ENCODE peak calls at places on chromosomes 2 and 18, in four cellular contexts. J is cardiac muscle cell, O is neural crest cell, T is gastrocnemius medialis. V is an unnamed sample.

GRCh38 chr2:101622633-101623521 is 74.6 kb upstream of the MAP4K4 start:
- DNase-seq in J (no peak), O (no peak), T (no peak), V (no peak)

GRCh38 chr2:29650634-29651097 is 270.7 kb downstream of the ALK start:
- DNase-seq in J (no peak), T (no peak), O (no peak), V (no peak)

GRCh38 chr18:13934676-13935075 is 19.3 kb upstream of the MC2R start:
- DNase-seq in O (no peak), J (no peak), T (no peak), V (no peak)

GRCh38 chr18:48770243-48770642 is 180.5 kb downstream of the SMAD7 start:
- DNase-seq in J (no peak), T (no peak), O (no peak), V (no peak)

GRCh38 chr2:100832885-100833284 is 12.9 kb downstream of the NPAS2 start:
- DNase-seq in T (peak), O (no peak), J (no peak), V (no peak)

GRCh38 chr2:216275890-216276289 is 96.4 kb downstream of the MARCHF4 start:
- DNase-seq in T (no peak), O (no peak), J (no peak), V (no peak)

GRCh38 chr2:200635251-200635650 is 49.4 kb downstream of the AOX1 start:
- DNase-seq in J (no peak), O (no peak), T (no peak), V (no peak)

GRCh38 chr2:219658861-219659260 is 31.4 kb downstream of the SLC4A3 start:
- DNase-seq in T (no peak), J (no peak), O (no peak), V (no peak)

GRCh38 chr2:85436836-85437487 is 18.4 kb downstream of the SH2D6 start:
- DNase-seq in T (peak), J (no peak), O (no peak), V (no peak)

GRCh38 chr18:78980279-78980771 is 707 bp downstream of the SALL3 start:
- DNase-seq in O (peak), J (no peak), T (no peak), V (peak)

GRCh38 chr2:61255580-61256437 is 93.8 kb downstream of the C2orf74 start:
- DNase-seq in J (no peak), O (no peak), T (no peak), V (no peak)

GRCh38 chr2:158211516-158211915 is 109.8 kb downstream of the UPP2 start:
- DNase-seq in J (no peak), O (no peak), T (no peak), V (no peak)

GRCh38 chr18:75923169-75923568 is 495.7 kb upstream of the SMIM21 start:
- DNase-seq in O (no peak), T (peak), J (no peak), V (no peak)

GRCh38 chr2:54598347-54599325 is 124.8 kb upstream of the EML6 start:
- DNase-seq in T (no peak), J (no peak), O (no peak), V (no peak)

GRCh38 chr2:225399509-225399908 is at the start of gene NYAP2:
- DNase-seq in J (no peak), O (no peak), T (no peak), V (no peak)

GRCh38 chr2:211745295-211746097 is 793.1 kb downstream of the ERBB4 start:
- DNase-seq in J (peak), O (peak), T (peak), V (peak)

GRCh38 chr2:9102861-9103662 is 99.6 kb upstream of the MBOAT2 start:
- DNase-seq in J (peak), O (no peak), T (no peak), V (no peak)

GRCh38 chr18:51266736-51267135 is 69.3 kb upstream of the MEX3C start:
- DNase-seq in T (no peak), O (no peak), J (no peak), V (no peak)

GRCh38 chr18:52907942-52908341 is 567.9 kb downstream of the DCC start:
- DNase-seq in J (peak), T (no peak), O (no peak), V (no peak)

GRCh38 chr2:65598240-65598639 is 165.8 kb upstream of the SPRED2 start:
- DNase-seq in T (no peak), J (no peak), O (no peak), V (no peak)

GRCh38 chr18:53649621-53650020 is 574.8 kb downstream of the MBD2 start:
- DNase-seq in O (no peak), J (peak), T (no peak), V (no peak)

GRCh38 chr2:45169339-45170190 is 160.3 kb upstream of the SIX2 start:
- DNase-seq in O (peak), T (no peak), J (peak), V (peak)

GRCh38 chr2:224538739-224539138 is 46.4 kb downstream of the CUL3 start:
- DNase-seq in T (no peak), O (no peak), J (no peak), V (no peak)

GRCh38 chr2:10498525-10499274 is 50.6 kb upstream of the ODC1 start:
- DNase-seq in O (no peak), T (no peak), J (no peak), V (no peak)

DNA sequence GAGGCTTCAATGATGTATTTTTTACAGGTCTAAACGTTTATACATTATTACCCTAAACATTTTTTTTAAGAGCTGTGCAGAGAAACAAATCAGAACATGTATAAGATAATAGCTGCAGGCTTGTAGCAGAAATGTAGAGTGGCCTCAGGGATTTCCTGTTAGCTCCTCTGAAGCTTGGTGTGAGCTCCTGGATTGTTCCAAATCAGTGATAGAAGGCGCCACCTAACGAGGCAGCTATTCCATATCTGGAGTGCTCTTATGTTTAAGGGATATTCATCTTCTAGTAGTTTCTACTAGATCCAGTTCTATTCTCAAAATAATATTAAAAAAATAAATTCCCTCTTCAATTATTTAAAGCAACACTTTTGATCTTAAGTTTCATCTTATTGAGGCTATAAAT is 93.1 kb downstream of the LRP1B start:
- DNase-seq in J (peak), T (no peak), O (no peak), V (no peak)
- TF ChIP-seq CTCF in J (no peak), T (no peak), O (no peak), V (no peak)

DNA sequence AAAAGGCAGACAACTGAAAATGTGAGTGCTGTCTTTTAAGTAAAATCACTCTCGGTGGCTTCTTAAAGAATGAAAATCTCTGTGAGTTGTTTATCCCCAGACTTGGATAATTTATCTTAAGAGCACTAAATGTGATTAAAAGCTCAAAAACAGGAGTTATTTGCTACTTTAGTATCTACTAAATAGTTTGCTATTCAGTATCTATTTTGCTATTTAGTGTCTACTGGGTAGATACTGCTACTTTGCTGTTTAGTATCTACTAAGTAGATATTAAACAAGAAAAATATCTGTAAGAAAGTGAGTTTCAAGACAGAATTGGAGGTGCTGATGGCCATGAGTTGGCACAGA is 1.4 kb upstream of the KCNG3 start:
- DNase-seq in O (no peak), T (no peak), J (no peak), V (no peak)
- TF ChIP-seq CTCF in O (no peak), T (no peak), J (no peak), V (no peak)

GRCh38 chr18:24009246-24009645 is 5.3 kb upstream of the TTC39C start:
- DNase-seq in J (no peak), O (no peak), T (no peak), V (no peak)
- TF ChIP-seq CTCF in J (no peak), O (no peak), T (no peak), V (no peak)

GRCh38 chr2:232699110-232699509 is 2.0 kb downstream of the GIGYF2 start:
- DNase-seq in J (no peak), T (no peak), O (no peak), V (no peak)

GRCh38 chr2:232696609-232697058 is 497 bp upstream of the GIGYF2 start:
- DNase-seq in J (no peak), O (no peak), T (no peak), V (no peak)

GRCh38 chr2:232698552-232699091 is 1.5 kb downstream of the GIGYF2 start:
- DNase-seq in J (no peak), O (no peak), T (no peak), V (no peak)

GRCh38 chr2:232697807-232698110 is 628 bp downstream of the GIGYF2 start:
- DNase-seq in O (no peak), J (no peak), T (no peak), V (no peak)

GRCh38 chr2:232697059-232697806 is at the start of gene GIGYF2:
- DNase-seq in O (peak), J (peak), T (peak), V (peak)
- TF ChIP-seq CTCF in O (no peak), J (no peak), T (peak), V (no peak)

GRCh38 chr2:2825516-2826208 is 494.6 kb upstream of the MYT1L start:
- DNase-seq in O (no peak), T (no peak), J (no peak), V (no peak)

GRCh38 chr2:2826621-2827020 is 495.5 kb upstream of the MYT1L start:
- DNase-seq in J (no peak), O (no peak), T (no peak), V (no peak)

GRCh38 chr2:2826209-2826551 is 495.1 kb upstream of the MYT1L start:
- DNase-seq in T (no peak), O (no peak), J (no peak), V (no peak)

GRCh38 chr2:2827691-2828315 is 496.7 kb upstream of the MYT1L start:
- DNase-seq in J (no peak), T (no peak), O (no peak), V (no peak)

GRCh38 chr2:2827237-2827636 is 496.2 kb upstream of the MYT1L start:
- DNase-seq in T (no peak), O (no peak), J (no peak), V (no peak)
- TF ChIP-seq CTCF in T (no peak), O (no peak), J (no peak), V (no peak)

GRCh38 chr2:24228470-24228869 is 53.6 kb downstream of the FAM228A start:
- DNase-seq in O (no peak), J (peak), T (no peak), V (no peak)
- TF ChIP-seq CTCF in O (no peak), J (peak), T (no peak), V (no peak)

GRCh38 chr2:238015705-238016104 is 45.1 kb upstream of the SCLY start:
- DNase-seq in O (no peak), T (no peak), J (no peak), V (no peak)

GRCh38 chr2:238020816-238021215 is 40.0 kb upstream of the SCLY start:
- DNase-seq in J (no peak), T (no peak), O (no peak), V (no peak)

GRCh38 chr2:238019962-238020361 is 40.8 kb upstream of the SCLY start:
- DNase-seq in T (no peak), J (no peak), O (no peak), V (no peak)

GRCh38 chr2:238013806-238014205 is 47.0 kb downstream of the UBE2F start:
- DNase-seq in T (no peak), J (no peak), O (no peak), V (no peak)

DNA sequence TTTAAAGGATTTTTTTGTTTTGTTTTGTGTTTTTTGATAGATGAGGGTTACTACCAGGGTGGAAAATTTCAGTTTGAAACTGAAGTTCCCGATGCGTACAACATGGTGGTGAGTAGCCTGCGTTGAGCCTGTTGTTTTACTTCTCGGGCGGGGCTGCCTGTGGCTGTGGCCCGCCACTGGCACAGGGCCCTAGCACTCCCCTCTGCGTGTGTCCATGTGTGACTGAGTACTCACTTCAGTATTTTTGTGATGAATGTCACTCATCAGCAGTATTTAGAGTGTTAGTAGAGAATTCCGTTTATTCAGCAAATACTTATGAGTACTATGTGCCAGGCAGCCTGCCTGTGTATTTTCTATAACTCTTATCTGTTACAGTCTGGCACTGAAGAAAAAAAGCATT is 44.3 kb upstream of the SCLY start:
- DNase-seq in O (no peak), T (no peak), J (no peak), V (no peak)
- TF ChIP-seq CTCF in O (no peak), T (no peak), J (no peak), V (no peak)

GRCh38 chr2:192026064-192026715 is 168.5 kb downstream of the TMEFF2 start:
- DNase-seq in T (no peak), J (no peak), O (no peak), V (no peak)

GRCh38 chr2:192030289-192030688 is 164.4 kb downstream of the TMEFF2 start:
- DNase-seq in T (no peak), O (no peak), J (no peak), V (no peak)

GRCh38 chr2:192026716-192027109 is 168.0 kb downstream of the TMEFF2 start:
- DNase-seq in J (no peak), O (no peak), T (no peak), V (no peak)

GRCh38 chr2:192025607-192026006 is 169.1 kb downstream of the TMEFF2 start:
- DNase-seq in J (no peak), T (no peak), O (no peak), V (no peak)

GRCh38 chr2:192029089-192029488 is 165.6 kb downstream of the TMEFF2 start:
- DNase-seq in T (no peak), O (no peak), J (no peak), V (peak)
- TF ChIP-seq CTCF in T (no peak), O (peak), J (no peak), V (no peak)

DNA sequence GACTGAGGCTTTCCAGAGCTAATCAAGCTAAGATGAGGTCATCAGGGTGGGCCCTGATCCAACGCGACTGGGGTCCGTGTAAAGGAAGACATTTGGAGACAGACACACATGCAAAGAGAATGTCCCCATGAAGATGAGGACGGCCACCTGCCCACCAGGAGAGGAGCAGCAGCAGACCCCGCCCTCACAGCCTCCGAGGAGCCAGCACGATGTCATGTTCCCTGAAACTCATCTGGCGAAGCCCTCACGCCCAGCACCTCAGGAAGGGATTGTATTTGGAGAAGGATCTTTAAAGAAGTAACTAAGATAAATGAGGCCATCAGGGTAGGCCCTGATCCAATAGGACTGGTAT is 275.9 kb downstream of the EIPR1 start:
- DNase-seq in J (no peak), O (no peak), T (no peak), V (no peak)
- TF ChIP-seq CTCF in J (no peak), O (no peak), T (no peak), V (no peak)

GRCh38 chr2:230866704-230867561 is 2.2 kb downstream of the ITM2C start:
- DNase-seq in T (no peak), J (no peak), O (no peak), V (no peak)
- TF ChIP-seq CTCF in T (no peak), J (no peak), O (no peak), V (no peak)

V was measured in nephron progenitor cell.